ENCODE peak calls at places on chromosomes 1 and 21, in nine cellular contexts. P is A673, E is esophagus squamous epithelium, R is AG10803, X is IMR-90, L is cardiac fibroblast, I is upper lobe of right lung, Y is endothelial cell of umbilical vein, V is tibial artery. D is an unnamed sample.

GRCh38 chr1:231420959-231421615 is 1.0 kb downstream of the EGLN1 start:
- DNase-seq in L (peak), Y (peak), V (peak), I (peak), X (peak), R (peak), P (peak), E (peak), D (peak)

GRCh38 chr1:70941563-70941962 is 106.1 kb downstream of the PTGER3 start:
- DNase-seq in R (peak), P (no peak), V (no peak), E (no peak), Y (no peak), X (no peak), L (no peak), I (no peak), D (no peak)

GRCh38 chr21:29637126-29637525 is 302.7 kb downstream of the GRIK1 start:
- DNase-seq in P (no peak), E (no peak), I (no peak), X (no peak), V (no peak), R (no peak), Y (no peak), L (no peak), D (no peak)

GRCh38 chr1:109369167-109369746 is 28.5 kb downstream of the SORT1 start:
- DNase-seq in E (no peak), V (no peak), P (no peak), L (peak), Y (no peak), I (no peak), X (peak), R (peak), D (no peak)

GRCh38 chr1:64979358-64979757 is 13.0 kb upstream of the JAK1 start:
- DNase-seq in V (no peak), E (no peak), P (no peak), I (no peak), X (no peak), L (no peak), R (no peak), Y (no peak), D (no peak)

GRCh38 chr1:221521686-221522085 is 220.2 kb downstream of the DUSP10 start:
- DNase-seq in L (no peak), Y (no peak), R (no peak), I (no peak), X (no peak), P (no peak), V (no peak), E (no peak), D (no peak)

GRCh38 chr1:171653796-171654704 is 1.6 kb upstream of the MYOC start:
- DNase-seq in I (no peak), X (peak), E (no peak), V (no peak), L (peak), P (no peak), Y (no peak), R (peak), D (no peak)

GRCh38 chr1:87683557-87683956 is 354.9 kb downstream of the LMO4 start:
- DNase-seq in E (no peak), V (no peak), R (no peak), Y (peak), I (no peak), P (no peak), X (no peak), L (no peak), D (no peak)

GRCh38 chr1:147895123-147895522 is 7.5 kb upstream of the GJA8 start:
- DNase-seq in X (no peak), L (peak), P (no peak), E (no peak), Y (no peak), I (no peak), V (no peak), R (peak), D (no peak)

GRCh38 chr1:8252266-8252951 is 65.5 kb upstream of the SLC45A1 start:
- DNase-seq in L (no peak), P (no peak), Y (no peak), I (no peak), V (no peak), E (no peak), X (no peak), R (no peak), D (peak)

GRCh38 chr21:37658994-37659458 is 257.2 kb downstream of the KCNJ6 start:
- DNase-seq in P (no peak), L (peak), I (no peak), R (peak), E (no peak), X (peak), Y (peak), V (peak), D (peak)

GRCh38 chr1:24123611-24124010 is 11.7 kb upstream of the MYOM3 start:
- DNase-seq in L (no peak), X (no peak), R (no peak), I (peak), E (no peak), Y (no peak), V (no peak), P (no peak), D (no peak)

GRCh38 chr1:21355956-21356355 is 65.7 kb upstream of the ECE1 start:
- DNase-seq in R (no peak), L (no peak), Y (no peak), I (no peak), E (no peak), P (no peak), V (no peak), X (no peak), D (peak)

GRCh38 chr1:184504695-184505338 is 118.0 kb downstream of the C1orf21 start:
- DNase-seq in P (no peak), R (no peak), Y (no peak), I (no peak), L (no peak), E (no peak), X (no peak), V (no peak), D (no peak)

GRCh38 chr1:210938416-210938925 is 195.5 kb downstream of the KCNH1 start:
- DNase-seq in I (no peak), L (no peak), V (no peak), Y (no peak), X (peak), E (no peak), R (no peak), P (no peak), D (no peak)

GRCh38 chr1:210937846-210938245 is 196.1 kb downstream of the KCNH1 start:
- DNase-seq in I (no peak), Y (no peak), V (no peak), P (no peak), E (no peak), R (no peak), X (no peak), L (no peak), D (no peak)

GRCh38 chr1:210942513-210942912 is 191.4 kb downstream of the KCNH1 start:
- DNase-seq in L (no peak), X (no peak), R (no peak), I (no peak), P (no peak), Y (no peak), V (no peak), E (no peak), D (no peak)

GRCh38 chr1:210944255-210944654 is 189.7 kb downstream of the KCNH1 start:
- DNase-seq in R (no peak), L (no peak), E (no peak), P (no peak), I (no peak), Y (no peak), V (no peak), X (no peak), D (no peak)

GRCh38 chr1:210940081-210940617 is 193.8 kb downstream of the KCNH1 start:
- DNase-seq in R (no peak), X (no peak), I (no peak), P (peak), Y (no peak), E (no peak), L (no peak), V (no peak), D (no peak)
- H3K4me3 ChIP-seq in R (no peak), X (no peak), I (no peak), P (no peak), Y (no peak), E (no peak), L (no peak), V (no peak), D (no peak)

GRCh38 chr1:235357485-235358378 is 9.5 kb upstream of the TBCE start:
- DNase-seq in E (no peak), I (no peak), Y (no peak), X (no peak), R (no peak), P (no peak), L (no peak), V (no peak), D (no peak)

GRCh38 chr1:235358899-235359298 is 8.3 kb upstream of the TBCE start:
- DNase-seq in P (no peak), L (no peak), V (no peak), E (no peak), R (no peak), I (no peak), Y (no peak), X (no peak), D (no peak)
- TF ChIP-seq CTCF in P (no peak), L (no peak), V (no peak), E (no peak), R (no peak), I (no peak), Y (no peak), X (no peak), D (no peak)

GRCh38 chr21:44931501-44932365 is 8.1 kb upstream of the SLX9 start:
- DNase-seq in I (peak), P (peak), X (no peak), E (no peak), L (no peak), Y (no peak), V (no peak), R (no peak), D (no peak)
- H3K4me3 ChIP-seq in I (peak), P (peak), X (peak), E (peak), L (peak), Y (peak), V (peak), R (peak), D (peak)

DNA sequence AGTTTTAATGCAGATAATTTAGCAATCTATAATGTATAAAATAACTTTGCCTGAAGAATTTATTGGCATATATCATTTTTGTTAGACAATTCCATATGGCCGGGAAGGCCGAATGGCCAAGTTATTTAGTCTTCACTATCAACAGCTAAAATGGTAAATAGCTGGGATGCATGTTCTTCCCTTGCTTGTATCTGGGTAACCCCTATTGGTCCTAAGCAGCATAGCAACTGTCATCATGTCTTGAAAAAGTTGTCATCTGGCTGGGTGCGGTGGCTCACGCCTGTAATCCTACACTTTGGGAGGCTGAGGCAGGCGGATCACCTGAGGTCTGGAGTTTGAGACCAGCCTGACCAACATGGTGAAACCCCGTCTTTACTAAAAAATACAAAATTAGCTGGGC is 340.0 kb upstream of the DPYD start:
- DNase-seq in L (no peak), X (no peak), R (no peak), V (no peak), I (no peak), Y (peak), E (no peak), P (no peak), D (no peak)
- TF ChIP-seq CTCF in L (peak), X (no peak), R (peak), V (no peak), I (no peak), Y (peak), E (no peak), P (peak), D (no peak)

DNA sequence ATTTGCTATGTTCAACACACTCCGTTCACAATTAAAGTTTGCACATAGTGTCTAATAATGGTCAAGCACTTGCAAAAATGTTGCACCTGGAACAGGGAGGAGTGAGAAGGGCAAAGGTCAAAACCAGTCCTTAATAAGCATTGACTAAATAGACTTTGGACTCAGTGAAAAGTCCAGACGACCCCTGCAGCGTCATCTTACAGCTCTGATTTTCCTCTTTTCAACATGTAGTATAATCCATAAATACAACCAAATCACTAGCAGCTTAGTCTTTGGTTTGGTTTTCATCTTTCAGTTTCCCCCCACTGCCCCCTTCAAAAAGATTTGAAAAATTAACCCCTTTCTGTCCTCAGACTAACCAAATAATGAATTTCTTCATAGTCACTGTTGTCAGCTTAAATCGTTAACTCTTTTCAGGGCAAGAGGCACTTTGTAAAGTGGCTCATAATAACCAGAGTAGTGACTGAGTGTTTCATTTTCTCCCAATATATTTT is 290.3 kb downstream of the PTPRC start:
- DNase-seq in L (no peak), V (no peak), P (no peak), E (no peak), R (no peak), Y (no peak), X (no peak), I (no peak), D (no peak)
- H3K4me3 ChIP-seq in L (no peak), V (no peak), P (peak), E (no peak), R (no peak), Y (no peak), X (no peak), I (no peak), D (no peak)

DNA sequence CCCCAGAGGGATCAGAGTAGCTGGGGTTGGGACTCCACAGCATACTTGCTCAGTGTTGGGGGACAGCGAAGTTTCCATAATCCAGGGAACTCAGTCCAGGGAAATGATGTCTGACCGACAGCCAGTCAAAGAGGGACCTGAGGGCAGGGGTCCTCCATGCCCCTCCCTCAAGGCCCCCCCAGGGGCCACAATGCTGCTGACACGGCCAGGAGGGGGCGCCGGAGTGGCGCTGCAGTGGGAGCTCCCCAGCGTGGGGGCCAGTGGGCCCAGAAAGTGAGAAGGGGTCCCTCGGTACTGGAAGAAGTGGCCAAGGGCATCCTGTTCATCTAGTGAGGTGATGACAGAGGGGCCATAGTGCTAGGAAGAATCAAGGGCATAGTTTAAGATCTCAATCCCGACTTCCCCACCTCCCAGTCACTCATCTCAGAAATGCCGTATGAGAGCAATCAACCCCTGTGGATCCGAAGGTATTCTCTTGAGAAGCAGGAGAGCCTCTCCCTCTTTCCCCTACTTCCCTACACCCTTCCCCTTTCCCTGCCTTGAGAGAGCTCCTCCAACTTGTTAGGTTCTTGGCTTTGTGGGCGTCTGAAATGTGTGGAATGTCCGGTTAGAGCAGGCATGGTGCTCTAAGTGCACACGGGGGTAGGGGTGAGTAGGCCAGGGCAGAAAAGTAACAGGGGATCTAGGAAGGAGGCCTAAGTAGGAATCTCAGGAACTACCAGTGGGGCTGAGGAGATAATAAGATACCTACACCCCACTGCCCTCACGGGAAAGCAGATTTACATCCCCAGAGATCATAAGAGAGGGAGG is 4.1 kb downstream of the NUDT17 start:
- DNase-seq in Y (peak), R (peak), P (no peak), I (no peak), X (peak), L (peak), E (no peak), V (no peak), D (peak)
- TF ChIP-seq CTCF in Y (peak), R (peak), P (peak), I (no peak), X (peak), L (peak), E (peak), V (no peak), D (peak)

GRCh38 chr1:151716405-151716762 is 219 bp downstream of the CELF3 start:
- DNase-seq in L (no peak), V (no peak), Y (no peak), E (no peak), I (no peak), X (no peak), P (no peak), R (no peak), D (no peak)

GRCh38 chr1:151716771-151717631 is at the start of gene CELF3:
- DNase-seq in R (no peak), X (no peak), E (no peak), Y (no peak), P (peak), L (no peak), I (no peak), V (no peak), D (peak)

GRCh38 chr1:151713874-151714273 is 2.7 kb downstream of the CELF3 start:
- DNase-seq in I (no peak), R (no peak), Y (no peak), E (no peak), L (no peak), P (no peak), V (no peak), X (no peak), D (peak)

GRCh38 chr1:151715726-151716404 is 738 bp downstream of the CELF3 start:
- DNase-seq in Y (no peak), L (no peak), R (no peak), V (no peak), E (no peak), P (peak), X (no peak), I (no peak), D (no peak)

GRCh38 chr1:151714820-151715725 is 1.5 kb downstream of the CELF3 start:
- DNase-seq in E (no peak), X (no peak), P (no peak), Y (no peak), I (no peak), V (no peak), L (no peak), R (no peak), D (no peak)
- H3K4me3 ChIP-seq in E (no peak), X (no peak), P (no peak), Y (no peak), I (no peak), V (no peak), L (no peak), R (no peak), D (no peak)